ENCODE peak calls at places on chromosomes 12 and 14, in eight cellular contexts. Z, D, M, Y, C, H, G and N are unnamed samples. For H3K4me1, the result is how much of the 10 kb centered on the place peaks cover.

GRCh38 chr14:89139404-89140247 is 277.4 kb downstream of the FOXN3 start:
- DNase-seq in Z (no peak), G (no peak), M (no peak), C (no peak), D (no peak), Y (no peak), H (no peak), N (no peak)

GRCh38 chr12:15532364-15532977 is 210.2 kb downstream of the PTPRO start:
- DNase-seq in D (no peak), H (peak), M (no peak), G (peak), Z (no peak), C (peak), Y (no peak), N (peak)

GRCh38 chr12:6647083-6647604 is at the start of gene ACRBP:
- DNase-seq in M (peak), D (no peak), C (peak), Y (peak), H (peak), Z (peak), G (peak), N (peak)

GRCh38 chr14:96376093-96376492 is 12.8 kb downstream of the GSKIP start:
- DNase-seq in Y (no peak), M (no peak), D (no peak), C (no peak), Z (no peak), G (no peak), H (no peak), N (peak)

GRCh38 chr14:73764881-73765280 is 50.7 kb upstream of the PNMA1 start:
- DNase-seq in G (no peak), C (no peak), D (no peak), Z (peak), H (no peak), Y (peak), M (peak), N (peak)

GRCh38 chr14:69582829-69583228 is 8.2 kb upstream of the CCDC177 start:
- DNase-seq in D (no peak), G (no peak), M (no peak), C (no peak), H (no peak), Z (no peak), Y (no peak), N (no peak)

GRCh38 chr14:58244556-58245387 is at the start of gene PSMA3:
- DNase-seq in G (peak), D (peak), M (peak), Y (peak), H (peak), Z (peak), C (peak), N (peak)

GRCh38 chr12:104182144-104182543 is 33.4 kb upstream of the TXNRD1 start:
- DNase-seq in G (no peak), Z (peak), D (no peak), H (no peak), Y (peak), C (no peak), M (peak), N (no peak)

GRCh38 chr12:56257491-56258067 is 605 bp downstream of the ANKRD52 start:
- DNase-seq in G (peak), Y (no peak), H (peak), M (no peak), Z (no peak), D (no peak), C (no peak), N (peak)

GRCh38 chr12:75658826-75659823 is 147.7 kb upstream of the KRR1 start:
- DNase-seq in M (no peak), G (no peak), H (no peak), D (no peak), C (no peak), Z (no peak), Y (no peak), N (no peak)

GRCh38 chr12:115451785-115452736 is 768.1 kb upstream of the TBX3 start:
- DNase-seq in Z (peak), C (no peak), M (peak), G (peak), Y (peak), H (peak), D (no peak), N (peak)

GRCh38 chr12:48542300-48542928 is 17.0 kb downstream of the OR8S1 start:
- DNase-seq in C (peak), H (peak), Z (no peak), G (peak), D (no peak), M (peak), Y (peak), N (peak)

GRCh38 chr14:51996148-51996746 is 6.9 kb downstream of the RTRAF start:
- DNase-seq in D (no peak), M (no peak), Y (no peak), H (no peak), Z (no peak), C (no peak), G (peak), N (peak)

GRCh38 chr12:1797011-1797901 is 23.1 kb upstream of the LRTM2 start:
- DNase-seq in M (peak), G (no peak), Y (peak), H (no peak), Z (peak), C (peak), D (peak), N (peak)

GRCh38 chr12:86600664-86601231 is 344.6 kb upstream of the MGAT4C start:
- DNase-seq in H (no peak), G (no peak), Z (no peak), D (no peak), C (no peak), Y (no peak), M (no peak), N (no peak)

GRCh38 chr14:57732886-57733285 is 133.0 kb downstream of the SLC35F4 start:
- DNase-seq in M (no peak), G (no peak), C (no peak), D (no peak), H (no peak), Z (no peak), Y (peak), N (peak)

GRCh38 chr12:106284294-106285105 is 18.0 kb upstream of the TCP11L2 start:
- DNase-seq in G (no peak), D (no peak), Z (no peak), Y (no peak), C (no peak), M (no peak), H (no peak), N (no peak)

GRCh38 chr12:118183711-118184110 is 47.8 kb downstream of the PEBP1 start:
- DNase-seq in M (no peak), C (no peak), Y (no peak), D (no peak), G (no peak), Z (no peak), H (no peak), N (peak)

GRCh38 chr14:78764240-78764639 is 594.1 kb downstream of the NRXN3 start:
- DNase-seq in H (no peak), Z (no peak), D (no peak), M (no peak), C (no peak), Y (no peak), G (no peak), N (no peak)

GRCh38 chr14:80213602-80214001 is 2.3 kb upstream of the DIO2 start:
- DNase-seq in Z (peak), G (peak), D (no peak), M (peak), C (no peak), Y (peak), H (no peak), N (peak)

GRCh38 chr12:75781532-75782046 is 250.0 kb downstream of the PHLDA1 start:
- DNase-seq in C (no peak), M (no peak), Z (no peak), G (no peak), D (no peak), Y (no peak), H (no peak), N (no peak)

GRCh38 chr12:3752096-3752709 is 706 bp downstream of the CRACR2A start:
- DNase-seq in D (peak), G (no peak), H (no peak), Y (peak), C (peak), Z (peak), M (peak), N (peak)

GRCh38 chr12:13745100-13745678 is 236.2 kb downstream of the GRIN2B start:
- DNase-seq in H (no peak), Z (peak), G (no peak), Y (peak), C (no peak), D (no peak), M (no peak), N (peak)
- H3K4me3 ChIP-seq in H (no peak), Z (no peak), G (no peak), Y (no peak), C (no peak), D (no peak), M (no peak), N (no peak)

GRCh38 chr12:13283867-13284266 is 87.3 kb downstream of the EMP1 start:
- DNase-seq in C (no peak), D (no peak), Y (no peak), Z (no peak), M (no peak), G (no peak), H (no peak), N (no peak)
- H3K4me1 ChIP-seq in C (under half), D (under half), Y (under half), Z (under half), M (under half), G (under half), H (under half), N (under half)

GRCh38 chr14:76863724-76864407 is 37.7 kb downstream of the LRRC74A start:
- DNase-seq in C (no peak), D (no peak), G (peak), Z (peak), M (peak), Y (no peak), H (no peak), N (peak)
- H3K4me3 ChIP-seq in C (no peak), D (no peak), G (no peak), Z (peak), M (no peak), Y (no peak), H (no peak), N (no peak)

GRCh38 chr14:105153331-105153731 is 15.2 kb downstream of the JAG2 start:
- DNase-seq in Z (peak), C (no peak), Y (no peak), G (no peak), M (peak), H (no peak), D (no peak), N (no peak)
- H3K4me1 ChIP-seq in Z (under half), C (under half), Y (under half), G (under half), M (under half), H (under half), D (under half), N (under half)

GRCh38 chr14:76329951-76330350 is 46.0 kb upstream of the ESRRB start:
- DNase-seq in H (no peak), C (no peak), Y (no peak), D (no peak), Z (no peak), G (no peak), M (no peak), N (no peak)
- H3K4me3 ChIP-seq in H (no peak), C (no peak), Y (no peak), D (no peak), Z (no peak), G (no peak), M (no peak), N (no peak)

DNA sequence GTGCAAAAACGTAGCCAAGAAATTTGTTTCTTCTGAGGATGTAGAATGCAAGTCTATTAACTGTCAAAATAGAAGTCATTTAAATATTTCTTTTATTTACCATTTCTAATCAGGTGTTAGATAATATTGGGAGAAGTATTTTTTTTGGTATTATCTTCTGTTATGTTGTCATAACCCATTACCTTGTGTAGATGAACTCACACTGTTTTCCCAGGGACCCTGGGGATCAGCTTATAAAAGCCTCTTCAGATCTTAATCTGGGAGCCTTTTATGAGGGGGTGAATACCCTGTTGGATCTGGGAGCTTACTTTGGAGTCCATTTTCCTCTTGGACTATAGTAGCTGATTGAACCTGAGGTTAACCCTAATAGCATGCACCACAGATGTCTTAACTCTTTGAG is 176.3 kb upstream of the ATP2B1 start:
- DNase-seq in Z (no peak), D (no peak), H (no peak), Y (no peak), C (no peak), G (no peak), M (no peak), N (no peak)
- H3K4me1 ChIP-seq in Z (under half), D (under half), H (under half), Y (under half), C (under half), G (under half), M (under half), N (under half)

DNA sequence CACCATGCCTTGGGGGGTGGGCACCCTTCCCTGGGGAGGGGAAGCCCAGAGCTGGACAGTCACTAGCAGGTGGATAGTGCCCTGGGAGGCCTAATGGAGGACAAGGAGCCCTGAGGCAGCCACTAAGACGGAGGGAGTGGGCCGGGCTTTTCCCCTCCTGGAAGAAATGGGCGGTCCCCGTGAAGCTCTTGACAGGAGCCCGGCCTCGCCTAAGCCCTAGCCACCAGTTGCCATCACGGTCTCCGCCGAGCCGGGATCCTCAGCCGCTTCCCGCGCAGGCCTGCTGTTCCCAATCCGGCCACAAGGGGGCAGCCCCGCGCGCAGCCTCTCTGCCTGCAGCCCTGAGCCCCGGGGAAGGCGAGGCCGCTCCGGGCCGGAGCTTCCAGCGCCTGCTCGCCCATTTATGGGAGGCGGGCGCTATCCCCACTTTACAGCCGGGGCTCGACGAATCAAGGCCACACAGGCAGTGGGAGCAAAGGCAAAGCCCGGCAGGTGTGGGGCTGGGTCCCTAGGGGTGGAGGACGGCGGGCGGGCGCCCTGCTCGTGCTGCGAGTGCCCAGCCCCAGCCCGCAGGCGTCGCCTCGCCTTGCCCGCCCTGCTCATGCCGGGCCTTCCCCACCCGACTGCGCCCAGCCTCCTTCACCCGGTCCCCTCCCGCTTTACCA is 61.5 kb downstream of the LGMN start:
- DNase-seq in Z (peak), D (no peak), C (peak), M (peak), H (peak), Y (peak), G (peak), N (peak)
- H3K4me3 ChIP-seq in Z (peak), D (peak), C (no peak), M (peak), H (peak), Y (peak), G (peak), N (no peak)